ENCODE peak calls at places on chromosome 10, in ten cellular contexts. One of them, this sample, is unnamed.

GRCh38 chr10:103833731-103834365 is 21.5 kb downstream of the SH3PXD2A start:
- DNase-seq in endothelial cell of umbilical vein: no peak
- DNase-seq in pancreas: peak
- DNase-seq in DND-41: no peak
- DNase-seq in CD4-positive, alpha-beta T cell: no peak
- DNase-seq in osteocyte: no peak
- DNase-seq in HFF-Myc: no peak
- DNase-seq in astrocyte of the spinal cord: peak
- DNase-seq in NB4: peak
- DNase-seq in CD8-positive, alpha-beta T cell: no peak
- DNase-seq in this sample: peak

GRCh38 chr10:17758896-17759295 is 6.9 kb downstream of the TMEM236 start:
- DNase-seq in endothelial cell of umbilical vein: peak
- DNase-seq in pancreas: no peak
- DNase-seq in DND-41: no peak
- DNase-seq in CD4-positive, alpha-beta T cell: no peak
- DNase-seq in osteocyte: no peak
- DNase-seq in HFF-Myc: no peak
- DNase-seq in astrocyte of the spinal cord: no peak
- DNase-seq in NB4: no peak
- DNase-seq in CD8-positive, alpha-beta T cell: no peak
- DNase-seq in this sample: no peak

GRCh38 chr10:91185239-91185875 is 35.1 kb upstream of the PCGF5 start:
- DNase-seq in endothelial cell of umbilical vein: no peak
- DNase-seq in pancreas: no peak
- DNase-seq in DND-41: no peak
- DNase-seq in CD4-positive, alpha-beta T cell: no peak
- DNase-seq in osteocyte: no peak
- DNase-seq in HFF-Myc: no peak
- DNase-seq in astrocyte of the spinal cord: peak
- DNase-seq in NB4: no peak
- DNase-seq in CD8-positive, alpha-beta T cell: no peak
- DNase-seq in this sample: peak

GRCh38 chr10:69742928-69743602 is 58.6 kb upstream of the COL13A1 start:
- DNase-seq in endothelial cell of umbilical vein: peak
- DNase-seq in pancreas: no peak
- DNase-seq in DND-41: peak
- DNase-seq in CD4-positive, alpha-beta T cell: no peak
- DNase-seq in osteocyte: no peak
- DNase-seq in HFF-Myc: no peak
- DNase-seq in astrocyte of the spinal cord: no peak
- DNase-seq in NB4: peak
- DNase-seq in CD8-positive, alpha-beta T cell: no peak
- DNase-seq in this sample: peak

GRCh38 chr10:21020545-21020944 is 123.4 kb upstream of the NEBL start:
- DNase-seq in endothelial cell of umbilical vein: peak
- DNase-seq in pancreas: no peak
- DNase-seq in DND-41: peak
- DNase-seq in CD4-positive, alpha-beta T cell: no peak
- DNase-seq in osteocyte: no peak
- DNase-seq in HFF-Myc: no peak
- DNase-seq in astrocyte of the spinal cord: peak
- DNase-seq in NB4: peak
- DNase-seq in CD8-positive, alpha-beta T cell: no peak
- DNase-seq in this sample: no peak

GRCh38 chr10:113073549-113074189 is 123.6 kb downstream of the TCF7L2 start:
- DNase-seq in endothelial cell of umbilical vein: peak
- DNase-seq in pancreas: peak
- DNase-seq in DND-41: no peak
- DNase-seq in CD4-positive, alpha-beta T cell: no peak
- DNase-seq in osteocyte: peak
- DNase-seq in HFF-Myc: peak
- DNase-seq in astrocyte of the spinal cord: peak
- DNase-seq in NB4: no peak
- DNase-seq in CD8-positive, alpha-beta T cell: no peak
- DNase-seq in this sample: peak

GRCh38 chr10:51821045-51821444 is 121.7 kb upstream of the CSTF2T start:
- DNase-seq in endothelial cell of umbilical vein: peak
- DNase-seq in pancreas: no peak
- DNase-seq in DND-41: no peak
- DNase-seq in CD4-positive, alpha-beta T cell: no peak
- DNase-seq in osteocyte: no peak
- DNase-seq in HFF-Myc: no peak
- DNase-seq in astrocyte of the spinal cord: no peak
- DNase-seq in NB4: no peak
- DNase-seq in CD8-positive, alpha-beta T cell: no peak
- DNase-seq in this sample: no peak

GRCh38 chr10:5291501-5292195 is 73.1 kb upstream of the UCN3 start:
- DNase-seq in endothelial cell of umbilical vein: peak
- DNase-seq in pancreas: peak
- DNase-seq in DND-41: peak
- DNase-seq in CD4-positive, alpha-beta T cell: peak
- DNase-seq in osteocyte: no peak
- DNase-seq in HFF-Myc: peak
- DNase-seq in astrocyte of the spinal cord: peak
- DNase-seq in NB4: peak
- DNase-seq in CD8-positive, alpha-beta T cell: peak
- DNase-seq in this sample: peak

GRCh38 chr10:30456262-30456661 is 22.3 kb downstream of the MAP3K8 start:
- DNase-seq in endothelial cell of umbilical vein: peak
- DNase-seq in pancreas: no peak
- DNase-seq in DND-41: peak
- DNase-seq in CD4-positive, alpha-beta T cell: peak
- DNase-seq in osteocyte: peak
- DNase-seq in HFF-Myc: no peak
- DNase-seq in astrocyte of the spinal cord: no peak
- DNase-seq in NB4: peak
- DNase-seq in CD8-positive, alpha-beta T cell: peak
- DNase-seq in this sample: no peak

GRCh38 chr10:35413985-35414861 is 77.9 kb downstream of the CCNY start:
- DNase-seq in endothelial cell of umbilical vein: no peak
- DNase-seq in pancreas: no peak
- DNase-seq in DND-41: no peak
- DNase-seq in CD4-positive, alpha-beta T cell: no peak
- DNase-seq in osteocyte: no peak
- DNase-seq in HFF-Myc: no peak
- DNase-seq in astrocyte of the spinal cord: peak
- DNase-seq in NB4: no peak
- DNase-seq in CD8-positive, alpha-beta T cell: no peak
- DNase-seq in this sample: peak

GRCh38 chr10:99921948-99922347 is 87.8 kb downstream of the DNMBP start:
- DNase-seq in endothelial cell of umbilical vein: peak
- DNase-seq in pancreas: no peak
- DNase-seq in DND-41: no peak
- DNase-seq in CD4-positive, alpha-beta T cell: no peak
- DNase-seq in osteocyte: no peak
- DNase-seq in HFF-Myc: no peak
- DNase-seq in astrocyte of the spinal cord: no peak
- DNase-seq in NB4: no peak
- DNase-seq in CD8-positive, alpha-beta T cell: no peak
- DNase-seq in this sample: no peak

GRCh38 chr10:87842776-87843497 is 20.4 kb downstream of the KLLN start:
- DNase-seq in endothelial cell of umbilical vein: peak
- DNase-seq in pancreas: no peak
- DNase-seq in DND-41: no peak
- DNase-seq in CD4-positive, alpha-beta T cell: no peak
- DNase-seq in osteocyte: no peak
- DNase-seq in HFF-Myc: peak
- DNase-seq in astrocyte of the spinal cord: peak
- DNase-seq in NB4: no peak
- DNase-seq in CD8-positive, alpha-beta T cell: no peak
- DNase-seq in this sample: peak
- TF ChIP-seq CTCF in endothelial cell of umbilical vein: no peak
- TF ChIP-seq CTCF in pancreas: no peak
- TF ChIP-seq CTCF in DND-41: peak
- TF ChIP-seq CTCF in CD4-positive, alpha-beta T cell: no peak
- TF ChIP-seq CTCF in osteocyte: no peak
- TF ChIP-seq CTCF in HFF-Myc: no peak
- TF ChIP-seq CTCF in astrocyte of the spinal cord: no peak
- TF ChIP-seq CTCF in NB4: no peak
- TF ChIP-seq CTCF in CD8-positive, alpha-beta T cell: no peak
- TF ChIP-seq CTCF in this sample: peak

GRCh38 chr10:127196227-127196954 is at the start of gene INSYN2A:
- DNase-seq in endothelial cell of umbilical vein: peak
- DNase-seq in pancreas: no peak
- DNase-seq in DND-41: no peak
- DNase-seq in CD4-positive, alpha-beta T cell: no peak
- DNase-seq in osteocyte: peak
- DNase-seq in HFF-Myc: no peak
- DNase-seq in astrocyte of the spinal cord: peak
- DNase-seq in NB4: no peak
- DNase-seq in CD8-positive, alpha-beta T cell: no peak
- DNase-seq in this sample: peak

GRCh38 chr10:127200646-127201045 is 4.3 kb upstream of the INSYN2A start:
- DNase-seq in endothelial cell of umbilical vein: no peak
- DNase-seq in pancreas: no peak
- DNase-seq in DND-41: no peak
- DNase-seq in CD4-positive, alpha-beta T cell: no peak
- DNase-seq in osteocyte: no peak
- DNase-seq in HFF-Myc: no peak
- DNase-seq in astrocyte of the spinal cord: no peak
- DNase-seq in NB4: no peak
- DNase-seq in CD8-positive, alpha-beta T cell: no peak
- DNase-seq in this sample: no peak

GRCh38 chr10:127198721-127199120 is 2.3 kb upstream of the INSYN2A start:
- DNase-seq in endothelial cell of umbilical vein: no peak
- DNase-seq in pancreas: no peak
- DNase-seq in DND-41: no peak
- DNase-seq in CD4-positive, alpha-beta T cell: no peak
- DNase-seq in osteocyte: no peak
- DNase-seq in HFF-Myc: no peak
- DNase-seq in astrocyte of the spinal cord: no peak
- DNase-seq in NB4: no peak
- DNase-seq in CD8-positive, alpha-beta T cell: no peak
- DNase-seq in this sample: no peak

GRCh38 chr10:127196955-127197432 is 603 bp upstream of the INSYN2A start:
- DNase-seq in endothelial cell of umbilical vein: peak
- DNase-seq in pancreas: no peak
- DNase-seq in DND-41: no peak
- DNase-seq in CD4-positive, alpha-beta T cell: no peak
- DNase-seq in osteocyte: no peak
- DNase-seq in HFF-Myc: no peak
- DNase-seq in astrocyte of the spinal cord: peak
- DNase-seq in NB4: no peak
- DNase-seq in CD8-positive, alpha-beta T cell: no peak
- DNase-seq in this sample: no peak

GRCh38 chr10:127198307-127198706 is 1.9 kb upstream of the INSYN2A start:
- DNase-seq in endothelial cell of umbilical vein: no peak
- DNase-seq in pancreas: no peak
- DNase-seq in DND-41: no peak
- DNase-seq in CD4-positive, alpha-beta T cell: no peak
- DNase-seq in osteocyte: no peak
- DNase-seq in HFF-Myc: no peak
- DNase-seq in astrocyte of the spinal cord: no peak
- DNase-seq in NB4: no peak
- DNase-seq in CD8-positive, alpha-beta T cell: no peak
- DNase-seq in this sample: no peak
- TF ChIP-seq CTCF in endothelial cell of umbilical vein: peak
- TF ChIP-seq CTCF in pancreas: no peak
- TF ChIP-seq CTCF in DND-41: no peak
- TF ChIP-seq CTCF in CD4-positive, alpha-beta T cell: no peak
- TF ChIP-seq CTCF in osteocyte: peak
- TF ChIP-seq CTCF in HFF-Myc: no peak
- TF ChIP-seq CTCF in astrocyte of the spinal cord: peak
- TF ChIP-seq CTCF in NB4: no peak
- TF ChIP-seq CTCF in CD8-positive, alpha-beta T cell: no peak
- TF ChIP-seq CTCF in this sample: no peak

DNA sequence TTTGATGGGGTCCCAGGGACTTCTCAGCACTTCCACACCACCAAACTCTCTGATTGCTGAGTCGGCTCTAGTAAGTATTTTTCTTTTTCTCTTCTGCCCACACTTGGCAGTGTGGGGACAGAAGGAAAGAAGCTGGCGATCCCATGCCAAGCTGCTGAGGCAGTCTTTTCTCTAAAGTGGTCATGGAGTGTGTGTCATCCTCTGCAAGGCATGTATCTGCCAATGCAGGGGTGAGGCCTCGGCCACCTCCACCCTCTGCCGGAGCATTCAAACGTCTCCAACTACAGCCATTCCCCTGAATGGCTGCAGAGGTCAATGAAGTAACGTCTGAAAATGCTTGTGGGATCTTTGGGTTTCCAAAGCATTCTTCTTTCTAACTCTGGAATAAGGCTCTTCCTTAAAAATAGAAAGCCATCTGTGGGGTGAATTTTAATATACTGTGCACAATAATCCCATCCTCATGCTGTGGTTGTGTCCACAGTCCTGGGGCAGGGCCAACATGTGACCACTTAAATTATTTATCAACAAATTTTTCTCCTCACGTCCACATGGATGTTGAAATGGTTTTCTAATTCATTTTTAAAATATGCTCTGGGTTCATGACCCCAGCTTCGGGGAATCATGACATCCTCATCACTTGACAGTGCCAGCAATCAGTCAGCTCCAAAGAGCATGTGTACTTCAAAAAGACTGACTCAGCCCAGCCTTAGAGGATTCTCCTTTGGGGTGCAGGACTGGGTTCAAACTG is 171.3 kb upstream of the ITGB1 start:
- DNase-seq in endothelial cell of umbilical vein: no peak
- DNase-seq in pancreas: no peak
- DNase-seq in DND-41: no peak
- DNase-seq in CD4-positive, alpha-beta T cell: no peak
- DNase-seq in osteocyte: no peak
- DNase-seq in HFF-Myc: no peak
- DNase-seq in astrocyte of the spinal cord: peak
- DNase-seq in NB4: no peak
- DNase-seq in CD8-positive, alpha-beta T cell: no peak
- DNase-seq in this sample: peak
- TF ChIP-seq CTCF in endothelial cell of umbilical vein: no peak
- TF ChIP-seq CTCF in pancreas: no peak
- TF ChIP-seq CTCF in DND-41: no peak
- TF ChIP-seq CTCF in CD4-positive, alpha-beta T cell: no peak
- TF ChIP-seq CTCF in osteocyte: no peak
- TF ChIP-seq CTCF in HFF-Myc: no peak
- TF ChIP-seq CTCF in astrocyte of the spinal cord: no peak
- TF ChIP-seq CTCF in NB4: no peak
- TF ChIP-seq CTCF in CD8-positive, alpha-beta T cell: no peak
- TF ChIP-seq CTCF in this sample: no peak

DNA sequence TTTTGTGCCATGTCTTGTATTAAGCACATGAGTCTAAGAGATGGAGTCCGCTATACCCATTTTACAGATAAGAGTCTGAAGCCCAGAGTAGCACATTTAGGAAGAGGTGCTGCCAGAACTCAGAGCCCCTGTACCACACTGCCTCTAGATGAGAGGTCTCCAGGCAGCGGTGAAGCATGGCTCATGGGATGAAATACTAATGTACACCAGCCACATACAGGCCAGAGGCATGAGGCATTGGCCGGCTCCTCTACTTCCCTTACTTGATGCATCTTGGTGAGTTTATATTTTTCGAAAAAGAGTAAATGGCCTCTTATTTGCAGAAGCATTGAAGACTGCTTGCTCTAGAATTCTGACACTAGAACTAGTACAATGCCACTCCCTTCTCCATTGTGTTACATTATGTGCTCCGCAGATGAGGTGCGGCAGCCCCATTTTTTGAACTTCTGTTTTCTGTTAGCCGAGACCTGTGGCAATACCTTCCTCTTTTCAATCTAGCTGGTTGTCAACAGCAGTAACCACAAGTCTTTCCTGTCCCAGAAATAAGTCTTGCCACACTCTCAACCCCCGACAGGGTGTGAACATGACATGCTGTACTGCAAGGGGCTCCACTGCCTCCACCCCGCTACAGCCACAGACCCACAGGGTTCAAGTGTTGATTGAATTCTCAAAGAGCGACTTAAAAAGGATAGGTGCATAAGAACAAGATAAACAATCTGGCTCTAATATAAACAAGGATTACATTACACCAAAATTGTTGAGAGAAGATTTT is 145.3 kb downstream of the CELF2 start:
- DNase-seq in endothelial cell of umbilical vein: no peak
- DNase-seq in pancreas: peak
- DNase-seq in DND-41: peak
- DNase-seq in CD4-positive, alpha-beta T cell: peak
- DNase-seq in osteocyte: peak
- DNase-seq in HFF-Myc: no peak
- DNase-seq in astrocyte of the spinal cord: no peak
- DNase-seq in NB4: peak
- DNase-seq in CD8-positive, alpha-beta T cell: peak
- DNase-seq in this sample: no peak
- TF ChIP-seq CTCF in endothelial cell of umbilical vein: no peak
- TF ChIP-seq CTCF in pancreas: no peak
- TF ChIP-seq CTCF in DND-41: peak
- TF ChIP-seq CTCF in CD4-positive, alpha-beta T cell: peak
- TF ChIP-seq CTCF in osteocyte: no peak
- TF ChIP-seq CTCF in HFF-Myc: no peak
- TF ChIP-seq CTCF in astrocyte of the spinal cord: no peak
- TF ChIP-seq CTCF in NB4: no peak
- TF ChIP-seq CTCF in CD8-positive, alpha-beta T cell: no peak
- TF ChIP-seq CTCF in this sample: no peak

This sample was measured in fibroblast of the aortic adventitia.